ENCODE peak calls at places on chromosome 11, in four cellular contexts. V is breast epithelium, D is left ventricle myocardium inferior, W is neuronal stem cell. H is an unnamed sample.
A peak's percentile ranks its signal among the peaks of the same experiment; 100 is the strongest.

GRCh38 chr11:15843309-15843857 is 513.0 kb downstream of the SOX6 start:
- DNase-seq in V (no peak), D (no peak), W (peak; percentile 43), H (peak; percentile 60)

GRCh38 chr11:38138972-38139371 is 1540.9 kb upstream of the RAG2 start:
- DNase-seq in V (no peak), D (no peak), W (no peak), H (no peak)

GRCh38 chr11:8913961-8914660 is 3.1 kb downstream of the AKIP1 start:
- DNase-seq in V (no peak), D (no peak), W (peak; percentile 27), H (peak; percentile 67)

GRCh38 chr11:35717043-35717442 is 54.5 kb downstream of the TRIM44 start:
- DNase-seq in V (no peak), D (no peak), W (no peak), H (no peak)

GRCh38 chr11:104163100-104164027 is 583 bp downstream of the PDGFD start:
- DNase-seq in V (peak; percentile 50), D (peak; percentile 41), W (peak; percentile 11), H (peak; percentile 25)

GRCh38 chr11:35292290-35292689 is 127.1 kb downstream of the SLC1A2 start:
- DNase-seq in V (no peak), D (no peak), W (no peak), H (peak; percentile 8)

GRCh38 chr11:57269580-57270021 is 32.6 kb upstream of the APLNR start:
- DNase-seq in V (no peak), D (no peak), W (no peak), H (no peak)

GRCh38 chr11:3218483-3219280 is at the start of gene MRGPRG:
- DNase-seq in V (peak; percentile 43), D (peak; percentile 13), W (no peak), H (peak; percentile 24)

GRCh38 chr11:5366856-5367255 is 15.5 kb downstream of the OR51B6 start:
- DNase-seq in V (no peak), D (no peak), W (no peak), H (no peak)

GRCh38 chr11:95257596-95257995 is 26.6 kb upstream of the SESN3 start:
- DNase-seq in V (no peak), D (no peak), W (no peak), H (no peak)

GRCh38 chr11:46285594-46286033 is 8.2 kb downstream of the CREB3L1 start:
- DNase-seq in V (no peak), D (peak; percentile 66), W (no peak), H (no peak)

GRCh38 chr11:34416088-34416487 is 22.6 kb upstream of the CAT start:
- DNase-seq in V (no peak), D (no peak), W (no peak), H (no peak)

GRCh38 chr11:126833020-126833419 is 167.6 kb downstream of the KIRREL3 start:
- DNase-seq in V (no peak), D (no peak), W (no peak), H (no peak)

GRCh38 chr11:18754308-18754707 is 28.3 kb upstream of the IGSF22 start:
- DNase-seq in V (no peak), D (no peak), W (no peak), H (no peak)

GRCh38 chr11:99256614-99257013 is 235.9 kb downstream of the CNTN5 start:
- DNase-seq in V (no peak), D (no peak), W (no peak), H (no peak)

GRCh38 chr11:45362636-45363035 is 76.5 kb upstream of the SYT13 start:
- DNase-seq in V (no peak), D (no peak), W (no peak), H (no peak)

GRCh38 chr11:1121343-1122331 is 36.1 kb upstream of the MUC5AC start:
- DNase-seq in V (no peak), D (no peak), W (no peak), H (peak; percentile 34)

GRCh38 chr11:35105319-35106063 is 33.5 kb upstream of the CD44 start:
- DNase-seq in V (no peak), D (peak; percentile 29), W (no peak), H (no peak)

GRCh38 chr11:69000391-69000790 is 12.7 kb downstream of the MRGPRF start:
- DNase-seq in V (peak; percentile 22), D (no peak), W (no peak), H (no peak)

GRCh38 chr11:122103366-122103765 is 12.6 kb downstream of the BLID start:
- DNase-seq in V (no peak), D (no peak), W (no peak), H (no peak)

GRCh38 chr11:119584193-119585037 is 144.6 kb downstream of the NECTIN1 start:
- DNase-seq in V (no peak), D (no peak), W (peak; percentile 90), H (peak; percentile 83)

GRCh38 chr11:63250162-63251050 is 7.0 kb upstream of the SLC22A25 start:
- DNase-seq in V (no peak), D (no peak), W (no peak), H (no peak)

GRCh38 chr11:119671561-119672015 is 57.4 kb downstream of the NECTIN1 start:
- DNase-seq in V (no peak), D (peak; percentile 56), W (no peak), H (peak; percentile 83)

GRCh38 chr11:102637731-102638130 is 12.6 kb upstream of the MMP20 start:
- DNase-seq in V (no peak), D (no peak), W (no peak), H (no peak)

DNA sequence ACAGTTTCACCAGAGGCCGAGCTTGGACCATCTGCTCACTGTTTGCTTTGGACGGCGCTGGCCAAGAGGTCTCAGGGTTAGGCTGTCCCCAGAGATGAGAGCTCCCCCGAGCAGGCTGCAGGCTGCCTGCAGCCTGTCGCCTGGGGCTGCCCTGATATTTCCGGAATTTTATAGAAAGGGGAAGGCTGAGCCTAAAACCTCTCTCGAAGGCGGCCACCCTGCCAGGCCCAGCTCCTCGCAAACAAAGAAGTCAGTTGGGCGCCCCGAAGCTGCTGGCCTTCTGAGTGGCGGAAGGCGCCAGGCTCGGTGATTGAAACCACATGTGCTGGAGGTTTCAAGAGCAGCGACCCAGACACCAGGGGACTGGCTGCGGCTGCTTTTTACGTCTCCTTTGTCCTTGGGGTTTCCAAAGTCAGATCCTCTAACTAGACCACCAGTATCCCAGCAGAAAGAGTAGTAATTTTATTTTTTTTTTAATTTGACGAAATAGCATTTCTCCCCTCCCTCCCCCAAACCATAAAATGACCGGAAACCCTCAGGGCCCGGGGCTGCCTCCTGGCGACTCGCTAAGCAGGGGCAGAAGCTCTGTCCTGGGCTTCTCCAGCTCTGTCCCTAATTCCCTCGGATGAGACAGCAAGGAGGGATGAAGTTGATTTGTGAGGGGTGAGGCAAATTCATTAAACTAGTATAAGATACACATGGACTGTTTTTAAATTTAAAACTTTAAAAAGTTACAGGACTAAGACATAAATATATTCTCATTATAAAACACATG is 57.4 kb downstream of the CLMP start:
- DNase-seq in V (peak; percentile 55), D (peak; percentile 89), W (peak; percentile 20), H (peak; percentile 85)
- H3K4me3 ChIP-seq in V (peak overlapping the region; percentile 10), D (peak overlapping the region; percentile 38), W (no peak overlapping the region), H (peak overlapping the region; percentile 40)

GRCh38 chr11:7531011-7531410 is 17.2 kb downstream of the PPFIBP2 start:
- DNase-seq in V (no peak), D (no peak), W (no peak), H (no peak)
- H3K4me3 ChIP-seq in V (no peak overlapping the region), D (no peak overlapping the region), W (no peak overlapping the region), H (no peak overlapping the region)

DNA sequence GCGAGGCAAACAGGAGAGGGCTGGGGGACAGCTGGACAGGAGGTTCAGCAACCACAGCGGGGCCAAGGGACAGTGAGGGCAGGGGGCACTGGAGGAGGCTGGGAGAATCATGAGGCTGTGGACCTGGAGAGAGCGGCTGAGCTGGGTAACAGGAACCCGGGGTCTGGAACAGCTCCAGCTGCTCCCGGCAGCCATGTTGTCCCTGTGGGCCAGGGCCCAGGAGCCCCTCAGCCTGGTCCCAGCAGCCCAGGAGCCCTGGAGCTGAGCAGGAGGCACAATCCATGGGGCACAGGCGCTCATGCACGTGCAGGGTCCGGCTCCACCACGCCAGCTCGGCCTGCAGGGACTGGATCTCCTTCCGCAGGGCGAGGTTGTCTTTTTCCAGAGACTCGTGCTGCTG is 7.4 kb downstream of the BATF2 start:
- DNase-seq in V (no peak), D (no peak), W (no peak), H (no peak)
- H3K4me3 ChIP-seq in V (peak overlapping the region; percentile 17), D (peak overlapping the region; percentile 57), W (no peak overlapping the region), H (no peak overlapping the region)

DNA sequence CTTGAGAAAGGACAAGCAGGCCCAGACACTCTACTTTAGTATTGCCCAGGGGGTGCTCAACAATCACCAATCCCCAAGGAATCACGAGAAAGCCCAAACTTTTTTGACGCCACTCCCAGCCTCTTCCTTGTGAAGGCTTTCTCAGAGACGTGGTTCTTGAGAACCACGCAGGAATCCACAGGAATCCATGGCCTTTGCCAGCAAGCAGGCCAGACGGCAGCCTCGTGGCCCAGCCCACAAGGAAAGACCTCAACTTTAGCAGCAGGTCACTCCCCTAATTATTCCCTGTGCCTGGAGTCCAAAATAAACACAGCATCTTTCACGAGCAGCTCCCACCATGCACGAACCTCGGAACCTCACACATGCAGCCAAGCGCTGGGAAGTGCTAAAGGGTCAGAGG is 104.2 kb downstream of the WT1 start:
- DNase-seq in V (no peak), D (no peak), W (no peak), H (no peak)
- H3K4me3 ChIP-seq in V (no peak overlapping the region), D (no peak overlapping the region), W (no peak overlapping the region), H (no peak overlapping the region)

GRCh38 chr11:61071208-61071681 is 31.0 kb upstream of the CD5 start:
- DNase-seq in V (no peak), D (no peak), W (no peak), H (no peak)
- H3K4me3 ChIP-seq in V (no peak overlapping the region), D (no peak overlapping the region), W (no peak overlapping the region), H (no peak overlapping the region)

GRCh38 chr11:130403301-130403804 is 25.1 kb downstream of the ADAMTS8 start:
- DNase-seq in V (no peak), D (peak; percentile 53), W (no peak), H (no peak)
- H3K4me3 ChIP-seq in V (no peak overlapping the region), D (no peak overlapping the region), W (no peak overlapping the region), H (no peak overlapping the region)

GRCh38 chr11:66607126-66607834 is 9.2 kb upstream of the RBM14 start:
- DNase-seq in V (peak; percentile 70), D (peak; percentile 51), W (no peak), H (no peak)
- H3K4me3 ChIP-seq in V (no peak overlapping the region), D (no peak overlapping the region), W (no peak overlapping the region), H (no peak overlapping the region)

DNA sequence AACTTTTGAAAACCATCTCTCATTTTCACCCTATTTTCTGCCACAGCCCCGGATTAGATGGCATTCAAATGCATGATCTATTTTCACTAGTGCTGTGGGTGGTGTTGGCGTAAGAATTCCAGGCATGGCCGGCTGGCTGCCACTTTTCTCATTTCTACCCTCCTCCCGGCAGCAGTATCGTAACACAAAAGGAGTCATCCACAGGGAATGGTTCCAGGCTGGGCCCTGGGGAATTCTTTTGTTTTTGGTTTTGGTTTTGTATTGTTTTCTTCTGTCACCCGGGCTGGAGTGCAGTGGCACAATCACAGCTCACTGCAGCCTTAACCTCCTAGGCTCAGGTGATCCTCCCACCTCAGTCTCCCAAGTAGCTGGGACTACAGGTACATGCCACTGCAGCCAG is 13.8 kb downstream of the JAML start:
- DNase-seq in V (no peak), D (no peak), W (peak; percentile 50), H (no peak)
- H3K4me3 ChIP-seq in V (no peak overlapping the region), D (peak overlapping the region; percentile 5), W (no peak overlapping the region), H (no peak overlapping the region)